ENCODE peak calls at places on chromosomes 6 and 20, in four cellular contexts. One of them, this sample, is unnamed.
A peak's percentile ranks its signal among the peaks of the same experiment; 100 is the strongest.

GRCh38 chr6:28137458-28138020 is 4.1 kb upstream of the ZKSCAN8 start:
- DNase-seq in H1: no peak
- DNase-seq in HepG2: no peak
- DNase-seq in GM12878: peak; percentile 62
- DNase-seq in this sample: no peak

GRCh38 chr6:33297956-33298772 is 578 bp downstream of the RGL2 start:
- DNase-seq in GM12878: no peak
- DNase-seq in HepG2: peak; percentile 80
- DNase-seq in H1: no peak
- DNase-seq in this sample: peak; percentile 63

GRCh38 chr6:52540286-52540902 is 36.5 kb downstream of the TRAM2 start:
- DNase-seq in GM12878: no peak
- DNase-seq in H1: no peak
- DNase-seq in HepG2: no peak
- DNase-seq in this sample: no peak

GRCh38 chr20:51237278-51237677 is 214.4 kb upstream of the KCNG1 start:
- DNase-seq in H1: no peak
- DNase-seq in GM12878: no peak
- DNase-seq in HepG2: no peak
- DNase-seq in this sample: no peak

GRCh38 chr6:135250751-135251356 is 69.7 kb downstream of the MYB start:
- DNase-seq in GM12878: no peak
- DNase-seq in HepG2: peak; percentile 49
- DNase-seq in H1: peak; percentile 51
- DNase-seq in this sample: peak; percentile 75

GRCh38 chr6:48213076-48213788 is 102.2 kb upstream of the PTCHD4 start:
- DNase-seq in GM12878: no peak
- DNase-seq in H1: no peak
- DNase-seq in HepG2: peak; percentile 70
- DNase-seq in this sample: no peak

GRCh38 chr6:37713529-37714119 is 15.9 kb upstream of the MDGA1 start:
- DNase-seq in GM12878: no peak
- DNase-seq in HepG2: no peak
- DNase-seq in H1: no peak
- DNase-seq in this sample: no peak

GRCh38 chr20:31949877-31950646 is 1.8 kb downstream of the PDRG1 start:
- DNase-seq in GM12878: no peak
- DNase-seq in HepG2: no peak
- DNase-seq in H1: no peak
- DNase-seq in this sample: no peak

GRCh38 chr6:170487707-170488329 is 65.3 kb downstream of the PSMB1 start:
- DNase-seq in HepG2: no peak
- DNase-seq in H1: no peak
- DNase-seq in GM12878: no peak
- DNase-seq in this sample: no peak

GRCh38 chr6:722077-722524 is 29.2 kb upstream of the EXOC2 start:
- DNase-seq in HepG2: peak; percentile 57
- DNase-seq in GM12878: no peak
- DNase-seq in H1: no peak
- DNase-seq in this sample: peak; percentile 48

GRCh38 chr6:157823523-157824370 is 701 bp downstream of the SNX9 start:
- DNase-seq in GM12878: peak; percentile 56
- DNase-seq in HepG2: peak; percentile 67
- DNase-seq in H1: no peak
- DNase-seq in this sample: no peak

GRCh38 chr6:3356056-3356823 is 97.5 kb downstream of the PSMG4 start:
- DNase-seq in GM12878: peak; percentile 77
- DNase-seq in HepG2: peak; percentile 65
- DNase-seq in H1: peak; percentile 43
- DNase-seq in this sample: no peak

GRCh38 chr20:22684072-22684762 is 99.8 kb upstream of the FOXA2 start:
- DNase-seq in H1: peak; percentile 47
- DNase-seq in GM12878: peak; percentile 15
- DNase-seq in HepG2: peak; percentile 84
- DNase-seq in this sample: peak; percentile 56

GRCh38 chr6:54719633-54720032 is 126.9 kb upstream of the FAM83B start:
- DNase-seq in GM12878: no peak
- DNase-seq in HepG2: no peak
- DNase-seq in H1: no peak
- DNase-seq in this sample: no peak

GRCh38 chr6:3081965-3082364 is 13.7 kb downstream of the RIPK1 start:
- DNase-seq in HepG2: no peak
- DNase-seq in GM12878: no peak
- DNase-seq in H1: no peak
- DNase-seq in this sample: no peak

GRCh38 chr20:58511364-58511763 is 3.8 kb downstream of the APCDD1L start:
- DNase-seq in GM12878: no peak
- DNase-seq in HepG2: no peak
- DNase-seq in H1: no peak
- DNase-seq in this sample: no peak

GRCh38 chr6:31945507-31946369 is at the start of gene CFB:
- DNase-seq in GM12878: no peak
- DNase-seq in HepG2: peak; percentile 100
- DNase-seq in H1: no peak
- DNase-seq in this sample: no peak

GRCh38 chr20:57996936-57997629 is 231.4 kb downstream of the ANKRD60 start:
- DNase-seq in GM12878: no peak
- DNase-seq in H1: no peak
- DNase-seq in HepG2: no peak
- DNase-seq in this sample: no peak

GRCh38 chr20:45834797-45835161 is 1.2 kb downstream of the SNX21 start:
- DNase-seq in H1: no peak
- DNase-seq in HepG2: no peak
- DNase-seq in GM12878: no peak
- DNase-seq in this sample: no peak

GRCh38 chr20:34876161-34877001 is at the start of gene ACSS2:
- DNase-seq in GM12878: peak; percentile 83
- DNase-seq in HepG2: peak; percentile 99
- DNase-seq in H1: peak; percentile 99
- DNase-seq in this sample: peak; percentile 97

GRCh38 chr6:145814035-145814500 is 527 bp downstream of the FBXO30 start:
- DNase-seq in HepG2: peak; percentile 54
- DNase-seq in H1: no peak
- DNase-seq in GM12878: peak; percentile 20
- DNase-seq in this sample: peak; percentile 16

GRCh38 chr6:147218797-147219196 is 14.6 kb downstream of the STXBP5 start:
- DNase-seq in GM12878: no peak
- DNase-seq in HepG2: no peak
- DNase-seq in H1: no peak
- DNase-seq in this sample: no peak

GRCh38 chr6:147219463-147219862 is 15.2 kb downstream of the STXBP5 start:
- DNase-seq in HepG2: no peak
- DNase-seq in GM12878: no peak
- DNase-seq in H1: no peak
- DNase-seq in this sample: no peak

GRCh38 chr6:147217840-147218404 is 13.7 kb downstream of the STXBP5 start:
- DNase-seq in HepG2: no peak
- DNase-seq in GM12878: no peak
- DNase-seq in H1: no peak
- DNase-seq in this sample: no peak

GRCh38 chr6:147214248-147215227 is 10.3 kb downstream of the STXBP5 start:
- DNase-seq in GM12878: no peak
- DNase-seq in HepG2: no peak
- DNase-seq in H1: no peak
- DNase-seq in this sample: no peak

GRCh38 chr6:147216915-147217314 is 12.7 kb downstream of the STXBP5 start:
- DNase-seq in GM12878: no peak
- DNase-seq in H1: no peak
- DNase-seq in HepG2: no peak
- DNase-seq in this sample: no peak
- TF ChIP-seq ZNF274 in GM12878: no peak
- TF ChIP-seq ZNF274 in H1: no peak
- TF ChIP-seq ZNF274 in HepG2: no peak
- TF ChIP-seq ZNF274 in this sample: no peak

GRCh38 chr20:24303393-24303792 is 166.0 kb upstream of the SYNDIG1 start:
- DNase-seq in H1: no peak
- DNase-seq in GM12878: no peak
- DNase-seq in HepG2: no peak
- DNase-seq in this sample: no peak
- TF ChIP-seq SUZ12 in H1: no peak
- TF ChIP-seq SUZ12 in GM12878: no peak
- TF ChIP-seq SUZ12 in HepG2: no peak
- TF ChIP-seq SUZ12 in this sample: no peak

DNA sequence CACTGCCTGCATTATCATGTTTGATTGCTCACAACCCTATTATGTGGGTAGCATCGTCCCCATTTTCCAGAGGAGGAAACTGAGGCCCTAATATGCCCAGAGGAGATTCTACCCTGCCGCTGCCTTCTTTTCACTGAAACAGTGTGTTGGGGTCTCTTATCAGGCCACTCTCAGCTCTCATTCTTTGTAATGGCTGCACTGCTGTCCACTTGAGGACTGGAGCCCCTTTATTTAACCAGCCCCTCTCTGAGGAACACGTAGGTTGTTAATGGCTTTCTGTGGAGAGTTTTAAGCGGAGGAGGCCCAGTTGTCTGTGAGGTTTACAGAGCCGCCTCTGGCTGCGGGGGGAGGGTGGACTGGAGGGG is 32.5 kb downstream of the SRC start:
- DNase-seq in H1: no peak
- DNase-seq in GM12878: no peak
- DNase-seq in HepG2: no peak
- DNase-seq in this sample: no peak
- H3K9ac ChIP-seq in H1: no peak overlapping the region
- H3K9ac ChIP-seq in GM12878: no peak overlapping the region
- H3K9ac ChIP-seq in HepG2: no peak overlapping the region
- H3K9ac ChIP-seq in this sample: no peak overlapping the region

DNA sequence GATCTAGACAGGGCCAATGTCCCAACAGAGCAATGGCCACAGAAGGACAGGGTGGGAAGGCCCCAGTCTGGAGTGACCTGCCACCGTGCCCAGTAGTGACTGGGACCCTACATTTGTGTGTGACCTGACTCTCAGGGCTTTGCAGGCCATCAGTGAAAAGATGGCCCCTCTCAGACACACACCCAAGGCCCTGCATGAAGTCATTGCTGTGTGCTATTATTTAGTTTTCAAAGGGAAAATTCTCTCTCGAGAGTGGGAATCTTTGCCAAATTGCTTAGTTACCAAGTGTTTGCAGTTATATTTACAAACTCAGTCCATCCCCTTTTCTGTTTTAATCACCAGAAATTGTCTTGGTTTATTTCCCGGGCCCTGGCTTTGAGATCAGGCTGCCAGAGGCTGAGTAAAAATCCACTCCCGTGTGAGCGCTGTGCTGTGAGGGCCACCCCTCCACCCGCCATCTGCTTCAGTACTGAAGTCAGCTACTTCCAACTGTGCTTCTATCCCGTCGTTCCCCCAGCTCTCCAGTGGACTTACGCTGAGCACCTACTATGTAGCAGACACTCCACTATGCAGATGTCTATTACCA is 163.1 kb downstream of the SOD2 start:
- DNase-seq in HepG2: no peak
- DNase-seq in H1: no peak
- DNase-seq in GM12878: no peak
- DNase-seq in this sample: no peak
- TF ChIP-seq ZNF274 in HepG2: no peak
- TF ChIP-seq ZNF274 in H1: no peak
- TF ChIP-seq ZNF274 in GM12878: no peak
- TF ChIP-seq ZNF274 in this sample: no peak

DNA sequence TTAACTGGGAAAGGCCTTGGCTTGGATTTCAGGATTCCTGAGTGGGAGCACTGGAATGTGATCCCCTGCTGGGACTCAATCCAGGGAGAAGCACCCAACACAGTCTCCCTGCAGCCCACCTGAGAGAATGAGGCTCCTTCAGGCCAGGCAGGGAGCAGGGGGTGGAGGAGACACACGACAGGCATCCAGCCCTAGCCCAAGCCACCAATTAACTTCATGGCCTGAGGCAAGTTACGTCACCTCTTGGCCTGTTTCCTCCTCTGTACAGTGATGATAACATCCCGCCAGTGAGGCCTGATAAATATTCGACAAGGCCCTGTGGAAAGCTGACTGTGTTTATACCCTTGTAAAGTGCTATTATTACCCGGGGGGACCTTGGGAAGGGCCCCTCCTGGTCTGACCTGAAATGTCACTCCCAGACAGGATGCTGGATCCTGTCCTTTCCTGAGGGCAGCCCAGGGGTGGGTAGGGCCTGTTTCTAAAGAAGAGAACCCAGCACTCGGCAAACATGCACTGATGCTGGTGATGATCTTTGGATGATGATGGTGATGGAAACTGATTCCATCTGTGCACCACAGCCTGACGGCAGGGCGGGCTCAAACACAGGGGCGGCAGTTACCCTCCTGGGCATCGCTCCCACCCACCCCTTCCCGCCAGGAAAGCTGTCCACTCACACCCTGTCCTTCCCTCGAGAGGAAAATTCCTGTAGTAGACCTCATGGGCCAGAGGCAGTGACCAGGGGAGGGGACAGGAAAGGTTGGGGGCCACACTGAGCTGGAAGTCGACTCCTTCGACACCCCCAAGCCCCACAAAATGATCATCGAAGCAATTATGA is 12.4 kb downstream of the FRS3 start:
- DNase-seq in HepG2: peak; percentile 82
- DNase-seq in H1: no peak
- DNase-seq in GM12878: no peak
- DNase-seq in this sample: no peak
- TF ChIP-seq SUZ12 in HepG2: no peak
- TF ChIP-seq SUZ12 in H1: no peak
- TF ChIP-seq SUZ12 in GM12878: no peak
- TF ChIP-seq SUZ12 in this sample: no peak

DNA sequence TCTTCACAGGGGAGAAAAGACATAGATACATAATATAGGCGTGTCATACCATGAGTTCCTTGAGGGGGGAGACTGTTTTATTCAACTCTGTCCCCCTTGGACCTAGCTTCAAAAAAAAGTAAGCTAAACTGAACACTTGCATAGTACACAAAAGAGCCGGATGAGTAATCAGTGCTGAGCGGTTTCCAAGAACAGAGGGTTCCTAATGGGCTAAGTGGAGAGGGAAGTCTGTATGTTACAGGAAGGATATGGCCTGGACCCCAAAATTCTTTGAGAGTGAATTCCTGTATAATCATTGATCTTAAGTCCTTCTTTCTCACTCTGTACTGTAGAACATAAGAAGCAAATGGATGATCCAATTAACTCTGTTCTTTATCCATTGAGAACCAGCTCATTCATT is 324.7 kb upstream of the CNR1 start:
- DNase-seq in HepG2: no peak
- DNase-seq in GM12878: no peak
- DNase-seq in H1: no peak
- DNase-seq in this sample: no peak
- H3K9ac ChIP-seq in HepG2: no peak overlapping the region
- H3K9ac ChIP-seq in GM12878: no peak overlapping the region
- H3K9ac ChIP-seq in H1: no peak overlapping the region
- H3K9ac ChIP-seq in this sample: no peak overlapping the region

DNA sequence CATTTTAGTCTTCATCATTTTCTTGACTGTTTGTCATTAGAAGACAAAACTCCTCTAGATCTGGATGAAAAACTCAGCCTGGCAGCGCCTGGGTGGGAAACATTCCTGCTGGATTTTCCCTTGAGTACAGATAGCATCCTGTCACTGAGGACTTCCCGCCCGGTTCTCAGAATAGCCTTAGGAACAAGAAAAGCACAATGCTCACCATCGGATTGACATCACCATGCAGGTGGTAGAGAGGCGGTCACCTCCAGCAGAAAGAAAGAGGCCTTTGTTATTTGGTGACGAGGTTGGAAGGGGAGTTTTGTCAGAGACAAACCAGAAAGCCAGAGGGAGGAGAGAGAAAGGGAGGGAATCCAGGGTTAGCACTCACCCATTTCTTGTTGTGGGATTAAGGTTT is 39.8 kb downstream of the KIF25 start:
- DNase-seq in HepG2: peak; percentile 28
- DNase-seq in H1: no peak
- DNase-seq in GM12878: no peak
- DNase-seq in this sample: no peak
- TF ChIP-seq ZNF274 in HepG2: no peak
- TF ChIP-seq ZNF274 in H1: no peak
- TF ChIP-seq ZNF274 in GM12878: no peak
- TF ChIP-seq ZNF274 in this sample: no peak